ENCODE peak calls at places on chromosome 7, in five cellular contexts. E is colonic mucosa, W is endothelial cell, A is glutamatergic neuron, R is dorsolateral prefrontal cortex. D is an unnamed sample.

GRCh38 chr7:26365077-26365896 is 73.6 kb downstream of the SNX10 start:
- DNase-seq in W (peak), A (no peak), E (peak), R (no peak), D (peak)

GRCh38 chr7:134992626-134993179 is 6.4 kb downstream of the AGBL3 start:
- DNase-seq in W (no peak), A (no peak), E (no peak), R (no peak), D (no peak)

GRCh38 chr7:20738517-20739481 is 47.9 kb downstream of the SP8 start:
- DNase-seq in R (no peak), E (no peak), W (no peak), A (no peak), D (no peak)

GRCh38 chr7:47091141-47091540 is 490.8 kb downstream of the TNS3 start:
- DNase-seq in E (no peak), A (no peak), W (no peak), R (no peak), D (no peak)

GRCh38 chr7:74429153-74429747 is 24.5 kb upstream of the GTF2IRD1 start:
- DNase-seq in R (no peak), E (no peak), W (no peak), A (no peak), D (peak)

GRCh38 chr7:47044620-47045019 is 537.3 kb downstream of the TNS3 start:
- DNase-seq in R (no peak), E (no peak), A (no peak), W (no peak), D (no peak)

GRCh38 chr7:17095951-17096350 is 202.5 kb upstream of the AHR start:
- DNase-seq in E (no peak), W (no peak), R (no peak), A (no peak), D (no peak)

GRCh38 chr7:86932038-86932512 is 127.4 kb downstream of the ELAPOR2 start:
- DNase-seq in A (no peak), E (no peak), R (no peak), W (no peak), D (peak)

GRCh38 chr7:28571405-28571804 is 159.1 kb downstream of the CREB5 start:
- DNase-seq in A (no peak), E (no peak), W (no peak), R (no peak), D (no peak)

GRCh38 chr7:113608786-113609185 is 310.0 kb downstream of the PPP1R3A start:
- DNase-seq in A (no peak), E (no peak), W (no peak), R (no peak), D (no peak)

GRCh38 chr7:1503390-1503789 is 799 bp downstream of the INTS1 start:
- DNase-seq in R (no peak), A (no peak), W (no peak), E (no peak), D (no peak)

GRCh38 chr7:102418603-102419002 is 14.8 kb upstream of the ORAI2 start:
- DNase-seq in E (no peak), A (no peak), W (no peak), R (no peak), D (no peak)

GRCh38 chr7:152710134-152710404 is 34.1 kb upstream of the XRCC2 start:
- DNase-seq in A (no peak), E (no peak), W (no peak), R (no peak), D (no peak)

GRCh38 chr7:672891-673290 is 53.6 kb upstream of the DNAAF5 start:
- DNase-seq in A (peak), E (no peak), W (no peak), R (no peak), D (no peak)

GRCh38 chr7:152674860-152675760 is 831 bp downstream of the XRCC2 start:
- DNase-seq in E (no peak), A (no peak), W (no peak), R (no peak), D (peak)

GRCh38 chr7:158740657-158741293 is 36.2 kb upstream of the NCAPG2 start:
- DNase-seq in W (no peak), E (no peak), R (no peak), A (no peak), D (peak)

GRCh38 chr7:151506901-151507382 is 12.8 kb downstream of the RHEB start:
- DNase-seq in E (no peak), A (no peak), R (no peak), W (peak), D (no peak)
- TF ChIP-seq CTCF in E (no peak), A (no peak), R (no peak), W (no peak), D (no peak)

DNA sequence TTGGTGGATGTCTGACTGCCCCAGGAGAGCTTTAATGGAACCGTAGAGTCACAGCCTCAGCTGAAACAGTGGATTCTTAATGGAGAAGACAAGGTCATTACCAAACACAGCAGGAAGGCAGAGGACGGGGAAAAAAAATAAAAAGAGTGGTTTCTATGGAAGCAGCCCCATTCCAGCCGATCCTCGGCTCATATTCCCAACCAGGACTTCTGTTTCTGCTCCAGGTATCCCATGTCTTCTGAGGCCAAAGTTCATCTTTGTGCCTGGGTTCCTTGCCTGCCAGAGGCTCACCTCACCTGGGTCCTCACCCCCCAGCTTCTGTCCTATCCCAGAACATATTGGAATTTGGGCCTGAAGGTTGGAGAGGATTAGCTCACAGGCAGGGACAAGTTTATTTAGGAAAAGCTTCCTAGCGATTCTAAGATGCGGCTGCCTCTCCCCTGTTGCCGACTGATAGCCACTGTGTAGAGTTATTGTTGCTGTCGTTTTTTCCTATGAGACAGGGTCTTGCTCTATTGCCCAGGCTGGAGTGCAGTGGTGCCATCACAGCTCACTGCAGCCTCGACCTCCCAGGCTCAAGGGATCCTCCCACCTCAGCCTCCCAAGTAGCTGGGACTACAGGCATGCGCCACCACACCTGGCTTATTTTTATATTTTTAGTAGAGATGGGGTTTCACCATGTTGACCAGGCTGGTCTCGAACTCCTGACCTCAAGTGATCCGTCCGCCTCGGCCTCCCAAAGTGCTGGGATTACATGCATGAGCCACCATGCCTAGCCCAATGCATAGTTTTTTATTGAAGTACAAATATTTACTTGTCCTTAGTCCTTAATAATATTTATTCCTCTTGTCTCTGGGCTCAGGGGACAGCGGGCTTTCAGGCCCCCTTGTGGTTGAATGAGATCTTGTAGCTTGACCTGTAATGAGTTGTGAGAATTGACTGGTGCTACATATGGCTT is 15.4 kb downstream of the CCL26 start:
- DNase-seq in A (peak), E (no peak), R (no peak), W (peak), D (peak)
- TF ChIP-seq CTCF in A (peak), E (no peak), R (no peak), W (peak), D (peak)

DNA sequence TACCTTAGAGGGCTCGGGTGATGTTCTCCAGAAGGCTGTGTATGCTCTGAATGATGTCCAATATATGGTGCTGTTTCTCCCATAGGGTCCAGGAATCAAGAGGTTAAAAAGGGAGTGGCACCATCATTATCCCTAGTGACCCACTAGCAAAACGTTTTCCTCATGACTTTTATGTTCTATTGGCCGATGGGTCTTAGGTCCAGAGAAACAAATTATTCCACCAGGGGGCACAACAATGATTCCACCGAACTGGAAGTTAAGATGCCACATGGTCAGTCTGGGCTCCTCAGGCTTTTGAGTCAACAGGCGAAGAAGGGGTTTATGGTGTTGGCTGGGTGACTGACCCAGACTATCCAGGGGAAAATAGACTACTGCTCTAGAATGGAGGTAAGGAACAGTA is 256.1 kb downstream of the COBL start:
- DNase-seq in A (no peak), R (no peak), E (no peak), W (no peak), D (peak)
- TF ChIP-seq CTCF in A (no peak), R (no peak), E (no peak), W (peak), D (no peak)

DNA sequence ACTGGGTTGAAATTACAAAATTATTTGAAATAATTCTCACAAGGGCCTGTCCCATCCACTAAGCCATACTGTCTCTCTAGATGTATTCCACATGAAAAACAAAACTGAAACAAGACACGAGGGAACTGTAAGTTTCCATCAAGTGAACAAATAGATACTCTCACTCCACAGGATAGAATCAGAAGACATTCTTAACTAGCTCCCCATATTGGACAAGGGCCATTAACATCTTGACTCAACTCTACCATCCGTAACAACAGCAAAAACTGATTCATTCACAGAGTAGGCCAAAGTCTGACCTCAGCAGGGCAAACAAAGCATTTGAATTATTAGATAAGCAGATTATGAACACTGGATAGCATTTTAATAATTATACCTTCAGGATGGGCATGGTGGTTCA is 29.1 kb downstream of the UBE2H start:
- DNase-seq in W (no peak), E (no peak), R (no peak), A (no peak), D (peak)
- TF ChIP-seq CTCF in W (no peak), E (no peak), R (no peak), A (no peak), D (no peak)

DNA sequence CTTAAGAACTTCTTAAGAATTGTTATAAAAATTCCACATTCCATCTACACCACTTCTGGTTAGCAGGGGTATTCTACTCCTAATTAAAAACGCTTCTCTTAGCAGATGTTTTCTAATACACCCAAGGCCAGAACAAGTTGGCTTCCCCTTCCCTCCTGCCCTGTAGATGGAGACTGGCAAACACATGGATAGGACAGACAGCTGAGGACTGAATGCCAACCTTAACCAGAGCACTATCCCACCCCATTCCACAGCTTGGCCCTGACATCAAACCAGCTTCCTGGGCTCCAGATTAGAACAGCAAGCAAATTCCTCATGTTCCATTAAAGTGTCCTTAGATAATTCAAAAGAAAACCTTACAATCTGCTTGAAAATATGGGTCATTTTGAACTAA is 56.6 kb upstream of the IL6 start:
- DNase-seq in A (no peak), W (no peak), E (no peak), R (no peak), D (no peak)
- TF ChIP-seq CTCF in A (no peak), W (no peak), E (no peak), R (no peak), D (no peak)

GRCh38 chr7:42014625-42015412 is 222.2 kb downstream of the GLI3 start:
- DNase-seq in R (no peak), W (peak), E (peak), A (peak), D (peak)
- TF ChIP-seq CTCF in R (peak), W (peak), E (peak), A (peak), D (peak)

GRCh38 chr7:120395526-120396019 is 122.6 kb downstream of the KCND2 start:
- DNase-seq in A (no peak), W (no peak), R (no peak), E (no peak), D (no peak)

GRCh38 chr7:120394595-120394994 is 121.6 kb downstream of the KCND2 start:
- DNase-seq in A (no peak), W (no peak), E (no peak), R (no peak), D (no peak)

GRCh38 chr7:120400806-120401455 is 128.0 kb downstream of the KCND2 start:
- DNase-seq in A (no peak), R (no peak), W (no peak), E (no peak), D (no peak)

GRCh38 chr7:120402368-120402767 is 129.4 kb downstream of the KCND2 start:
- DNase-seq in A (no peak), W (no peak), R (no peak), E (no peak), D (peak)

GRCh38 chr7:120398284-120399000 is 125.5 kb downstream of the KCND2 start:
- DNase-seq in R (no peak), E (no peak), A (no peak), W (no peak), D (no peak)
- TF ChIP-seq CTCF in R (no peak), E (no peak), A (no peak), W (no peak), D (no peak)

GRCh38 chr7:154832557-154833138 is 170.3 kb downstream of the PAXIP1 start:
- DNase-seq in R (peak), W (peak), E (peak), A (no peak), D (peak)
- TF ChIP-seq CTCF in R (peak), W (no peak), E (peak), A (no peak), D (peak)

GRCh38 chr7:106086062-106086461 is 26.1 kb downstream of the SYPL1 start:
- DNase-seq in W (no peak), A (no peak), E (no peak), R (no peak), D (no peak)
- TF ChIP-seq CTCF in W (no peak), A (no peak), E (no peak), R (no peak), D (no peak)

D was measured in MCF 10A.